ENCODE peak calls at places on chromosomes 12 and 14, in four cellular contexts. One of them, this sample, is unnamed.

GRCh38 chr12:76558684-76559276 is 791 bp downstream of the OSBPL8 start:
- DNase-seq in AG04450: no peak
- DNase-seq in progenitor cell of endocrine pancreas: peak
- DNase-seq in activated CD8-positive, alpha-beta T cell treated with anti-CD3 and anti-CD28 coated beads for 36 hours: peak
- DNase-seq in this sample: peak

GRCh38 chr12:52320784-52321400 is at the start of gene KRT83:
- DNase-seq in AG04450: no peak
- DNase-seq in activated CD8-positive, alpha-beta T cell treated with anti-CD3 and anti-CD28 coated beads for 36 hours: no peak
- DNase-seq in progenitor cell of endocrine pancreas: no peak
- DNase-seq in this sample: no peak

GRCh38 chr12:123363743-123364531 is 710 bp downstream of the SBNO1 start:
- DNase-seq in activated CD8-positive, alpha-beta T cell treated with anti-CD3 and anti-CD28 coated beads for 36 hours: peak
- DNase-seq in AG04450: no peak
- DNase-seq in progenitor cell of endocrine pancreas: peak
- DNase-seq in this sample: no peak

GRCh38 chr14:92633724-92634123 is 114.7 kb downstream of the LGMN start:
- DNase-seq in activated CD8-positive, alpha-beta T cell treated with anti-CD3 and anti-CD28 coated beads for 36 hours: no peak
- DNase-seq in progenitor cell of endocrine pancreas: no peak
- DNase-seq in AG04450: no peak
- DNase-seq in this sample: no peak

GRCh38 chr12:84502180-84502857 is 410.3 kb downstream of the SLC6A15 start:
- DNase-seq in progenitor cell of endocrine pancreas: no peak
- DNase-seq in AG04450: no peak
- DNase-seq in activated CD8-positive, alpha-beta T cell treated with anti-CD3 and anti-CD28 coated beads for 36 hours: no peak
- DNase-seq in this sample: no peak

GRCh38 chr12:121804417-121805111 is 755 bp downstream of the SETD1B start:
- DNase-seq in progenitor cell of endocrine pancreas: no peak
- DNase-seq in AG04450: no peak
- DNase-seq in activated CD8-positive, alpha-beta T cell treated with anti-CD3 and anti-CD28 coated beads for 36 hours: peak
- DNase-seq in this sample: no peak

GRCh38 chr12:89707623-89707991 is 1.0 kb downstream of the ATP2B1 start:
- DNase-seq in activated CD8-positive, alpha-beta T cell treated with anti-CD3 and anti-CD28 coated beads for 36 hours: peak
- DNase-seq in AG04450: no peak
- DNase-seq in progenitor cell of endocrine pancreas: peak
- DNase-seq in this sample: no peak

GRCh38 chr12:81083906-81084513 is 6.1 kb downstream of the ACSS3 start:
- DNase-seq in activated CD8-positive, alpha-beta T cell treated with anti-CD3 and anti-CD28 coated beads for 36 hours: no peak
- DNase-seq in progenitor cell of endocrine pancreas: no peak
- DNase-seq in AG04450: no peak
- DNase-seq in this sample: no peak

GRCh38 chr12:52201520-52201839 is 9.7 kb upstream of the KRT80 start:
- DNase-seq in progenitor cell of endocrine pancreas: no peak
- DNase-seq in activated CD8-positive, alpha-beta T cell treated with anti-CD3 and anti-CD28 coated beads for 36 hours: no peak
- DNase-seq in AG04450: no peak
- DNase-seq in this sample: no peak

GRCh38 chr12:47507221-47507620 is 198.6 kb downstream of the RPAP3 start:
- DNase-seq in progenitor cell of endocrine pancreas: no peak
- DNase-seq in AG04450: no peak
- DNase-seq in activated CD8-positive, alpha-beta T cell treated with anti-CD3 and anti-CD28 coated beads for 36 hours: no peak
- DNase-seq in this sample: no peak

GRCh38 chr12:75850751-75851462 is 180.7 kb downstream of the PHLDA1 start:
- DNase-seq in AG04450: peak
- DNase-seq in progenitor cell of endocrine pancreas: no peak
- DNase-seq in activated CD8-positive, alpha-beta T cell treated with anti-CD3 and anti-CD28 coated beads for 36 hours: no peak
- DNase-seq in this sample: no peak

GRCh38 chr14:44961151-44961729 is 507 bp downstream of the KLHL28 start:
- DNase-seq in activated CD8-positive, alpha-beta T cell treated with anti-CD3 and anti-CD28 coated beads for 36 hours: peak
- DNase-seq in AG04450: peak
- DNase-seq in progenitor cell of endocrine pancreas: no peak
- DNase-seq in this sample: no peak

GRCh38 chr12:28114488-28114887 is 75.8 kb upstream of the CCDC91 start:
- DNase-seq in AG04450: no peak
- DNase-seq in progenitor cell of endocrine pancreas: no peak
- DNase-seq in activated CD8-positive, alpha-beta T cell treated with anti-CD3 and anti-CD28 coated beads for 36 hours: no peak
- DNase-seq in this sample: no peak

GRCh38 chr12:120100630-120101029 is 15.9 kb downstream of the RAB35 start:
- DNase-seq in activated CD8-positive, alpha-beta T cell treated with anti-CD3 and anti-CD28 coated beads for 36 hours: no peak
- DNase-seq in progenitor cell of endocrine pancreas: no peak
- DNase-seq in AG04450: no peak
- DNase-seq in this sample: no peak

GRCh38 chr12:105855691-105856405 is 282.9 kb downstream of the NUAK1 start:
- DNase-seq in progenitor cell of endocrine pancreas: no peak
- DNase-seq in activated CD8-positive, alpha-beta T cell treated with anti-CD3 and anti-CD28 coated beads for 36 hours: no peak
- DNase-seq in AG04450: no peak
- DNase-seq in this sample: no peak

GRCh38 chr12:68231707-68232106 is 6.1 kb upstream of the IL26 start:
- DNase-seq in activated CD8-positive, alpha-beta T cell treated with anti-CD3 and anti-CD28 coated beads for 36 hours: no peak
- DNase-seq in AG04450: no peak
- DNase-seq in progenitor cell of endocrine pancreas: no peak
- DNase-seq in this sample: no peak

GRCh38 chr14:72611956-72612500 is 281.9 kb downstream of the DPF3 start:
- DNase-seq in progenitor cell of endocrine pancreas: peak
- DNase-seq in AG04450: no peak
- DNase-seq in activated CD8-positive, alpha-beta T cell treated with anti-CD3 and anti-CD28 coated beads for 36 hours: no peak
- DNase-seq in this sample: peak

GRCh38 chr14:93857081-93857480 is 68.8 kb upstream of the PRIMA1 start:
- DNase-seq in AG04450: no peak
- DNase-seq in progenitor cell of endocrine pancreas: no peak
- DNase-seq in activated CD8-positive, alpha-beta T cell treated with anti-CD3 and anti-CD28 coated beads for 36 hours: no peak
- DNase-seq in this sample: no peak

GRCh38 chr14:42222924-42223471 is 616.3 kb downstream of the LRFN5 start:
- DNase-seq in progenitor cell of endocrine pancreas: no peak
- DNase-seq in AG04450: peak
- DNase-seq in activated CD8-positive, alpha-beta T cell treated with anti-CD3 and anti-CD28 coated beads for 36 hours: no peak
- DNase-seq in this sample: no peak

GRCh38 chr12:95358111-95359083 is 115.6 kb upstream of the METAP2 start:
- DNase-seq in activated CD8-positive, alpha-beta T cell treated with anti-CD3 and anti-CD28 coated beads for 36 hours: no peak
- DNase-seq in AG04450: no peak
- DNase-seq in progenitor cell of endocrine pancreas: no peak
- DNase-seq in this sample: no peak

GRCh38 chr12:62933220-62933870 is 1.6 kb downstream of the PPM1H start:
- DNase-seq in progenitor cell of endocrine pancreas: peak
- DNase-seq in AG04450: no peak
- DNase-seq in activated CD8-positive, alpha-beta T cell treated with anti-CD3 and anti-CD28 coated beads for 36 hours: no peak
- DNase-seq in this sample: no peak

GRCh38 chr12:62933871-62934798 is 815 bp downstream of the PPM1H start:
- DNase-seq in activated CD8-positive, alpha-beta T cell treated with anti-CD3 and anti-CD28 coated beads for 36 hours: peak
- DNase-seq in AG04450: no peak
- DNase-seq in progenitor cell of endocrine pancreas: no peak
- DNase-seq in this sample: no peak

GRCh38 chr12:62931481-62931880 is 3.5 kb downstream of the PPM1H start:
- DNase-seq in AG04450: no peak
- DNase-seq in progenitor cell of endocrine pancreas: no peak
- DNase-seq in activated CD8-positive, alpha-beta T cell treated with anti-CD3 and anti-CD28 coated beads for 36 hours: no peak
- DNase-seq in this sample: no peak

GRCh38 chr12:62930546-62931425 is 4.2 kb downstream of the PPM1H start:
- DNase-seq in AG04450: no peak
- DNase-seq in progenitor cell of endocrine pancreas: no peak
- DNase-seq in activated CD8-positive, alpha-beta T cell treated with anti-CD3 and anti-CD28 coated beads for 36 hours: no peak
- DNase-seq in this sample: no peak

GRCh38 chr12:62934799-62935674 is at the start of gene PPM1H:
- DNase-seq in progenitor cell of endocrine pancreas: peak
- DNase-seq in activated CD8-positive, alpha-beta T cell treated with anti-CD3 and anti-CD28 coated beads for 36 hours: peak
- DNase-seq in AG04450: no peak
- DNase-seq in this sample: no peak
- TF ChIP-seq CTCF in progenitor cell of endocrine pancreas: peak
- TF ChIP-seq CTCF in activated CD8-positive, alpha-beta T cell treated with anti-CD3 and anti-CD28 coated beads for 36 hours: peak
- TF ChIP-seq CTCF in AG04450: peak
- TF ChIP-seq CTCF in this sample: no peak

GRCh38 chr12:112997506-112997905 is 19.2 kb downstream of the OAS2 start:
- DNase-seq in progenitor cell of endocrine pancreas: no peak
- DNase-seq in activated CD8-positive, alpha-beta T cell treated with anti-CD3 and anti-CD28 coated beads for 36 hours: no peak
- DNase-seq in AG04450: no peak
- DNase-seq in this sample: peak
- TF ChIP-seq CTCF in progenitor cell of endocrine pancreas: no peak
- TF ChIP-seq CTCF in activated CD8-positive, alpha-beta T cell treated with anti-CD3 and anti-CD28 coated beads for 36 hours: no peak
- TF ChIP-seq CTCF in AG04450: no peak
- TF ChIP-seq CTCF in this sample: no peak

DNA sequence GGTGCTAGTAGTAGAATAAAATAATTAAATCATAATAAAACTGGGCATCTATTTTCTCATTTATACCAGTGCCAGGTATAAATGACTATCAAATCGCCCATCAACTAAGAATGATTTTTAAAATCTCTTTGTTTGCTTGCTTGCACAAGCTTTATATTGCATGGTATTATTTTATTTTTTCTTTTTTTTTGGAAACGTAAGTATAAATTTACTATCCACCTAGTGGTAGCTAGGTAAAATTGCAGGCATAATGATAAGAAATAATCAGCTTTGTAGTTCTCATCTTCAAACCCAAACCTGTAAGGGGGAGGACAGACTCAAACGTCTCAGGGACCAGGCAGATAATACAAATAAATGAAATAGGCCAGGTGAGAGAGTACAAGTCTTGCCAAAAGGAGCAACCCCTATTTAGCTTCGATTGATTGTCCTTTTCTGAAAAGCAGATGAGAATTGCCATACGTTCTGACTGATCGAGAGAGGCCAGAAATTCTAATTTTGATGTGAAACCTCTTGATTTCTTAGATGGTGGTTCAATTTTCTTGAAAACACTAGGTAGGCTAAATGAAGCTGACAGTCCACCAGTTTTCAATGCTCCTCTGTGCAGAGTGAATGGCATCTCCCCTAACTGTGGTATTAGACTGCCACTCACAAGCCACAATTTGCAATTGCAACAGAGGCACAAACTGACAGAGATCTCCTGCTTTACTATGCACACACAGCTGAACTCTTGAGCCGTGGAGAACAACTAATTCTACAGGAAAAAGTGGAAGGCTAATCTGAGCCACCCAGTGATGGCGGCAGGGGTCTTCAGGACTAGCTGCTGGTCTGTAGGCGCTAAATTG is 189.3 kb downstream of the DACT1 start:
- DNase-seq in progenitor cell of endocrine pancreas: no peak
- DNase-seq in activated CD8-positive, alpha-beta T cell treated with anti-CD3 and anti-CD28 coated beads for 36 hours: no peak
- DNase-seq in AG04450: no peak
- DNase-seq in this sample: no peak
- TF ChIP-seq CTCF in progenitor cell of endocrine pancreas: peak
- TF ChIP-seq CTCF in activated CD8-positive, alpha-beta T cell treated with anti-CD3 and anti-CD28 coated beads for 36 hours: peak
- TF ChIP-seq CTCF in AG04450: peak
- TF ChIP-seq CTCF in this sample: no peak

DNA sequence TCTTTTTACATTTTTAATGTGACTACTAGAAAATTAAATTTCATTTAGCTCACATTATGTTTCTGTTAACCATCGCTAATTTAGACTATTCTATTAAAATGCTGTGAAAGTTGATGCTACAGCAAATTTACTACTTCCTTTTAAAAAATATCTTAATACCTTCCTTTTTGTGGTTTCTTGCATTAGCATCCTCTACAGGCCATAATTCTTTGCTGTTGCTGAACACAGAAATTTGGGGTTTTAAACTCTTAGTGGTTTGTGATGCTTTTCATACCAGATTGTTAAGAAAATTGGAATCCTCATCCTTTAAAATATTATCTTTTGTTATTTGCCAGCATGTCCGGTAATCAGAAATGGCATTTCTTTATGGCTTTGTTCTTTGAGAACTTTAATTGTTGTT is 18.1 kb downstream of the WNK1 start:
- DNase-seq in AG04450: no peak
- DNase-seq in activated CD8-positive, alpha-beta T cell treated with anti-CD3 and anti-CD28 coated beads for 36 hours: no peak
- DNase-seq in progenitor cell of endocrine pancreas: no peak
- DNase-seq in this sample: no peak
- TF ChIP-seq CTCF in AG04450: no peak
- TF ChIP-seq CTCF in activated CD8-positive, alpha-beta T cell treated with anti-CD3 and anti-CD28 coated beads for 36 hours: no peak
- TF ChIP-seq CTCF in progenitor cell of endocrine pancreas: no peak
- TF ChIP-seq CTCF in this sample: no peak

DNA sequence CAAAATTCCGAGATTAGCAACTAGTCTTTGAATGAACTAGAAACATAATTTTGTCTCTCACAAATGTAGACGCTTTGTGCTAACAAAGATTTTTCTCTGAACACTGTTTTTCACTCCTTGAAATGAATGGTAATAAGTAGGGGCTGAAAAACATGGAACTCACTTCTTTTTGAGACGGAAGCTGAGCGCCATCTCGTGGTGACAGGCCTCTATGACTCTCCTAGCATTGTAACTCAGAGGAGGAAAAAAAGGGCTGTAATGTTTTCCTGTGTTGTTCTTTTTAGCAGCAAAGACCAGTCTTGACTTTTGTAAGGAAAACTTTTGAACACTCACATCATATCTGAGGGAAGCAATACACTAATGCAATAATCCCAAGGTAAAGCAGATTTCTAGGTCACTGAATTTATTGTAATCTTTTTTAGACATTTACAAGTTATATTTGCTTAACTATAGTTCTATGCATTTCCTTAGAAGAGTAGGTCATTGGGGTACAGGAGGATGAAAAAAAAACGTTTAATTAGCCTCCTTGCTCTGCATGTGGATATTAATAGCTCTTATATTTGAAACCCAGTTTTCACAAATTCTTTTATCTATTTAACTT is 157.3 kb upstream of the FOXG1 start:
- DNase-seq in activated CD8-positive, alpha-beta T cell treated with anti-CD3 and anti-CD28 coated beads for 36 hours: peak
- DNase-seq in progenitor cell of endocrine pancreas: peak
- DNase-seq in AG04450: no peak
- DNase-seq in this sample: no peak
- TF ChIP-seq CTCF in activated CD8-positive, alpha-beta T cell treated with anti-CD3 and anti-CD28 coated beads for 36 hours: peak
- TF ChIP-seq CTCF in progenitor cell of endocrine pancreas: peak
- TF ChIP-seq CTCF in AG04450: peak
- TF ChIP-seq CTCF in this sample: no peak

GRCh38 chr14:86035882-86036281 is 505.9 kb downstream of the FLRT2 start:
- DNase-seq in activated CD8-positive, alpha-beta T cell treated with anti-CD3 and anti-CD28 coated beads for 36 hours: peak
- DNase-seq in progenitor cell of endocrine pancreas: no peak
- DNase-seq in AG04450: no peak
- DNase-seq in this sample: no peak
- TF ChIP-seq CTCF in activated CD8-positive, alpha-beta T cell treated with anti-CD3 and anti-CD28 coated beads for 36 hours: no peak
- TF ChIP-seq CTCF in progenitor cell of endocrine pancreas: peak
- TF ChIP-seq CTCF in AG04450: peak
- TF ChIP-seq CTCF in this sample: no peak

DNA sequence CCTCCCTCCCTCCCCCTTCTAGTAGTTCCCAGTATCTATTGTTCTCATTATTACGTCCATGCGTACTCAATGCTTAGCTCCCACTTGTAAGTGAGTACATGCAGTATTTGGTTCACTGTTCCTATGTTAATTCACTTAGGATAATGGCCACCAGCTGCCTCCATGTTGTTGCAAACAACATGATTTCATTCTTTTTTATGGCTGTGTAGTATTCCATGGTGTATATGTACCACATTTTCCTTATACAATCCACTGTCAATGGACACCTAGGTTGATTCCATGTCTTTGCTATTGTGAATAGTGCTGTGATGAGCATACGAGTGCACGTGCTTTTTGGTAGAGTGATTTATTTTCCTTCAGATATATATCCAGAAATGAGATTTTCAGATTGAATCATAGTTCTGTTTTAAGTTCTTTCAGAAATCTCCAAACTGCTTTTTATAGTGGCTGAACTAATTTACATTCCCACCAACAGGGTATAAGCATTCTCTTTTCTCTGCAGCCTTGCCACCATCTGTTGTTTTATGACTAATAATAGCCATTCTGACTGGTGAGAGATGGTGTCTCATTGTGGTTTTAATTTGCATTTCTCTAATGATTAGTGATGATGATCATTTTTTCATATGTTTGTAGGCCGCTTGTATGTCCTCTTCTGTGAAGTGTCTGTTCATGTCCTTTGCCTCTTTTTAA is 17.9 kb upstream of the CLEC7A start:
- DNase-seq in AG04450: no peak
- DNase-seq in activated CD8-positive, alpha-beta T cell treated with anti-CD3 and anti-CD28 coated beads for 36 hours: no peak
- DNase-seq in progenitor cell of endocrine pancreas: no peak
- DNase-seq in this sample: no peak
- TF ChIP-seq CTCF in AG04450: no peak
- TF ChIP-seq CTCF in activated CD8-positive, alpha-beta T cell treated with anti-CD3 and anti-CD28 coated beads for 36 hours: no peak
- TF ChIP-seq CTCF in progenitor cell of endocrine pancreas: no peak
- TF ChIP-seq CTCF in this sample: no peak

GRCh38 chr12:129966086-129966640 is 62.3 kb upstream of the TMEM132D start:
- DNase-seq in progenitor cell of endocrine pancreas: no peak
- DNase-seq in AG04450: no peak
- DNase-seq in activated CD8-positive, alpha-beta T cell treated with anti-CD3 and anti-CD28 coated beads for 36 hours: no peak
- DNase-seq in this sample: no peak
- TF ChIP-seq CTCF in progenitor cell of endocrine pancreas: no peak
- TF ChIP-seq CTCF in AG04450: no peak
- TF ChIP-seq CTCF in activated CD8-positive, alpha-beta T cell treated with anti-CD3 and anti-CD28 coated beads for 36 hours: no peak
- TF ChIP-seq CTCF in this sample: no peak

GRCh38 chr14:95915326-95915725 is 38.7 kb downstream of the TUNAR start:
- DNase-seq in activated CD8-positive, alpha-beta T cell treated with anti-CD3 and anti-CD28 coated beads for 36 hours: no peak
- DNase-seq in progenitor cell of endocrine pancreas: no peak
- DNase-seq in AG04450: no peak
- DNase-seq in this sample: no peak
- TF ChIP-seq CTCF in activated CD8-positive, alpha-beta T cell treated with anti-CD3 and anti-CD28 coated beads for 36 hours: no peak
- TF ChIP-seq CTCF in progenitor cell of endocrine pancreas: no peak
- TF ChIP-seq CTCF in AG04450: no peak
- TF ChIP-seq CTCF in this sample: no peak